ENCODE peak calls at places on chromosomes 13 and 19, in ten cellular contexts. J is ovary; M is stimulated activated naive B cell treated with anti-CD40 and anti-IgM and Interleukin-4, amounts not matched to agents 10 μg/mL and 1 μg/mL and 100 μg/mL, for 72 hours; K is ACHN; D is heart left ventricle; S is stimulated activated CD8-positive, alpha-beta memory T cell treated with anti-CD3 and anti-CD28 coated beads, Interleukin-4, amount 100 ng/mL, for 1 hour; X is RWPE1; O is astrocyte of the spinal cord; F is NCI-H146; V is fibroblast of the conjunctiva. I is an unnamed sample.

GRCh38 chr19:49676136-49676689 is 858 bp upstream of the PRMT1 start:
- DNase-seq in D (peak; percentile 88), M (no peak), F (peak; percentile 95), V (peak; percentile 92), O (peak; percentile 97), K (peak; percentile 91), S (no peak), J (peak; percentile 89), X (peak; percentile 87), I (peak; percentile 75)

GRCh38 chr13:95420501-95420900 is 119.2 kb upstream of the ABCC4 start:
- DNase-seq in X (no peak), F (no peak), O (no peak), D (no peak), J (no peak), V (no peak), M (no peak), K (no peak), S (no peak), I (no peak)

GRCh38 chr19:41218615-41219507 is at the start of gene AXL:
- DNase-seq in J (peak; percentile 75), K (peak; percentile 83), D (peak; percentile 75), S (no peak), V (peak; percentile 64), X (peak; percentile 87), O (peak; percentile 76), M (no peak), F (no peak), I (peak; percentile 87)

GRCh38 chr19:12837225-12837624 is 1.1 kb upstream of the MAST1 start:
- DNase-seq in S (no peak), K (no peak), M (no peak), O (no peak), V (no peak), J (no peak), F (no peak), X (peak; percentile 79), D (no peak), I (no peak)

GRCh38 chr19:10820173-10820572 is 15.8 kb downstream of the TMED1 start:
- DNase-seq in D (no peak), J (no peak), M (no peak), O (no peak), F (no peak), S (no peak), V (no peak), X (no peak), K (no peak), I (no peak)

GRCh38 chr19:7792286-7792685 is 29.2 kb downstream of the CLEC4M start:
- DNase-seq in K (no peak), V (no peak), X (no peak), S (no peak), O (no peak), M (no peak), J (no peak), F (no peak), D (no peak), I (no peak)

GRCh38 chr13:97810152-97810551 is 143.3 kb upstream of the IPO5 start:
- DNase-seq in K (peak; percentile 14), F (no peak), M (no peak), V (peak; percentile 32), X (peak; percentile 18), S (no peak), O (peak; percentile 23), D (no peak), J (no peak), I (no peak)

GRCh38 chr13:76019421-76020044 is 383.4 kb downstream of the LMO7 start:
- DNase-seq in M (no peak), D (no peak), V (no peak), J (no peak), K (peak; percentile 7), S (no peak), X (no peak), O (peak; percentile 11), F (peak; percentile 54), I (no peak)

GRCh38 chr19:48553676-48554384 is 1.9 kb downstream of the SULT2B1 start:
- DNase-seq in F (peak; percentile 66), S (no peak), X (peak; percentile 44), D (no peak), V (no peak), M (no peak), J (no peak), K (peak; percentile 62), O (peak; percentile 20), I (peak; percentile 61)

GRCh38 chr19:13827656-13828055 is 32.4 kb downstream of the ZSWIM4 start:
- DNase-seq in J (no peak), O (no peak), F (no peak), M (no peak), X (no peak), V (no peak), S (no peak), D (no peak), K (no peak), I (no peak)

GRCh38 chr13:75310005-75310580 is 171.9 kb downstream of the TBC1D4 start:
- DNase-seq in D (no peak), V (no peak), X (no peak), F (no peak), O (no peak), M (peak; percentile 33), J (no peak), K (no peak), S (no peak), I (no peak)

GRCh38 chr13:19632915-19633339 is 532 bp upstream of the MPHOSPH8 start:
- DNase-seq in O (no peak), J (no peak), S (no peak), D (no peak), F (no peak), V (no peak), X (no peak), M (no peak), K (no peak), I (no peak)

GRCh38 chr13:27379694-27380596 is 44.5 kb upstream of the GTF3A start:
- DNase-seq in J (peak; percentile 43), M (peak; percentile 10), D (peak; percentile 20), S (peak; percentile 15), K (peak; percentile 67), X (peak; percentile 38), V (no peak), O (peak; percentile 22), F (peak; percentile 37), I (peak; percentile 54)

GRCh38 chr19:39705578-39706188 is 1.4 kb downstream of the LGALS14 start:
- DNase-seq in M (no peak), X (no peak), F (no peak), S (no peak), D (no peak), V (no peak), O (no peak), K (no peak), J (no peak), I (no peak)

GRCh38 chr13:45707701-45708100 is 5.6 kb downstream of the CBY2 start:
- DNase-seq in M (no peak), J (no peak), X (no peak), F (no peak), D (no peak), V (no peak), O (no peak), K (no peak), S (no peak), I (no peak)

GRCh38 chr13:90547272-90547790 is 800.2 kb upstream of the MIR17HG start:
- DNase-seq in V (no peak), J (no peak), M (no peak), X (no peak), O (no peak), D (no peak), S (no peak), F (no peak), K (no peak), I (no peak)

GRCh38 chr13:114161644-114162532 is 17.2 kb upstream of the CFAP97D2 start:
- DNase-seq in F (peak; percentile 28), O (no peak), S (no peak), J (peak; percentile 46), X (no peak), D (peak; percentile 44), M (no peak), K (no peak), V (no peak), I (no peak)

GRCh38 chr19:1856698-1857603 is 6.4 kb downstream of the KLF16 start:
- DNase-seq in X (peak; percentile 86), V (peak; percentile 38), K (peak; percentile 83), J (peak; percentile 70), F (no peak), M (peak; percentile 74), S (no peak), D (peak; percentile 86), O (peak; percentile 71), I (peak; percentile 98)

GRCh38 chr13:27970382-27971235 is 1.5 kb upstream of the CDX2 start:
- DNase-seq in V (no peak), D (no peak), F (no peak), M (no peak), O (no peak), S (no peak), J (no peak), K (no peak), X (no peak), I (no peak)

GRCh38 chr13:41398494-41399190 is 58.7 kb upstream of the RGCC start:
- DNase-seq in M (no peak), F (no peak), D (no peak), X (no peak), O (no peak), S (no peak), V (no peak), K (no peak), J (no peak), I (no peak)

GRCh38 chr13:97257800-97258799 is 36.0 kb downstream of the MBNL2 start:
- DNase-seq in D (peak; percentile 64), V (peak; percentile 68), J (peak; percentile 48), F (no peak), M (no peak), S (no peak), O (peak; percentile 89), X (peak; percentile 81), K (peak; percentile 77), I (peak; percentile 58)

I was measured in H54.